ENCODE peak calls at places on chromosomes 5 and 9, in four cellular contexts. Y is AG08396; E is CD8-positive, alpha-beta memory T cell; H is stimulated activated CD8-positive, alpha-beta memory T cell treated with anti-CD3 and anti-CD28 coated beads, Interleukin-2, amount 100 ng/mL, for 48 hours. J is an unnamed sample.

GRCh38 chr5:178328826-178329225 is 96.2 kb upstream of the PHYKPL start:
- DNase-seq in Y (no peak), H (no peak), E (no peak), J (no peak)

GRCh38 chr5:141135030-141135717 is at the start of gene PCDHB5:
- DNase-seq in Y (peak; percentile 61), E (no peak), H (no peak), J (no peak)

GRCh38 chr9:132136151-132136892 is 25.5 kb upstream of the NTNG2 start:
- DNase-seq in E (no peak), Y (no peak), H (no peak), J (no peak)

GRCh38 chr5:172113036-172113435 is 75.0 kb downstream of the STK10 start:
- DNase-seq in E (peak; percentile 58), H (peak; percentile 66), Y (no peak), J (peak; percentile 92)

GRCh38 chr9:21802418-21803000 is at the start of gene MTAP:
- DNase-seq in Y (peak; percentile 92), E (peak; percentile 50), H (peak; percentile 58), J (peak; percentile 90)

GRCh38 chr9:68536876-68537490 is 3.7 kb downstream of the TMEM252 start:
- DNase-seq in Y (no peak), H (no peak), E (no peak), J (no peak)

GRCh38 chr9:34380511-34381315 is 4.0 kb upstream of the MYORG start:
- DNase-seq in H (peak; percentile 62), Y (peak; percentile 96), E (peak; percentile 72), J (no peak)

GRCh38 chr9:14349141-14349817 is 35.3 kb upstream of the NFIB start:
- DNase-seq in Y (no peak), H (no peak), E (no peak), J (no peak)

GRCh38 chr5:39164016-39164415 is 55.3 kb downstream of the FYB1 start:
- DNase-seq in Y (no peak), H (no peak), E (peak; percentile 27), J (peak; percentile 70)

GRCh38 chr5:31161772-31162171 is 31.7 kb upstream of the CDH6 start:
- DNase-seq in Y (no peak), E (no peak), H (no peak), J (no peak)

GRCh38 chr5:143908959-143909358 is 97.0 kb downstream of the HMHB1 start:
- DNase-seq in Y (no peak), H (no peak), E (no peak), J (no peak)

GRCh38 chr5:64566531-64566930 is 60.7 kb downstream of the RGS7BP start:
- DNase-seq in Y (no peak), H (no peak), E (no peak), J (no peak)

GRCh38 chr5:54703091-54703490 is 185.5 kb downstream of the SNX18 start:
- DNase-seq in H (no peak), Y (peak; percentile 67), E (no peak), J (no peak)

GRCh38 chr9:114282926-114283325 is 40.0 kb upstream of the ORM1 start:
- DNase-seq in H (no peak), E (no peak), Y (peak; percentile 74), J (peak; percentile 42)

GRCh38 chr5:165781703-165782102 is 2276.3 kb downstream of the MAT2B start:
- DNase-seq in Y (no peak), H (no peak), E (no peak), J (no peak)

GRCh38 chr5:18314192-18314778 is 680.0 kb downstream of the TAF11L14 start:
- DNase-seq in Y (peak; percentile 27), E (no peak), H (no peak), J (no peak)

GRCh38 chr9:5628183-5628529 is 751 bp upstream of the RIC1 start:
- DNase-seq in H (no peak), E (no peak), Y (no peak), J (no peak)

GRCh38 chr5:172123269-172123692 is 64.7 kb downstream of the STK10 start:
- DNase-seq in Y (peak; percentile 80), E (no peak), H (no peak), J (no peak)

GRCh38 chr9:138070815-138071214 is 193.2 kb downstream of the CACNA1B start:
- DNase-seq in Y (no peak), H (no peak), E (no peak), J (no peak)

GRCh38 chr5:466661-467310 is 23.8 kb downstream of the EXOC3 start:
- DNase-seq in E (no peak), Y (no peak), H (no peak), J (no peak)

GRCh38 chr9:93674580-93675335 is 98.4 kb downstream of the PHF2 start:
- DNase-seq in E (no peak), Y (no peak), H (no peak), J (peak; percentile 1)

GRCh38 chr5:27682600-27682999 is 644.2 kb upstream of the CDH9 start:
- DNase-seq in Y (no peak), H (no peak), E (no peak), J (no peak)

GRCh38 chr5:65066385-65066784 is 297.7 kb downstream of the CWC27 start:
- DNase-seq in E (no peak), Y (no peak), H (no peak), J (no peak)

GRCh38 chr9:124659099-124659659 is 111.9 kb downstream of the NR6A1 start:
- DNase-seq in E (no peak), Y (peak; percentile 84), H (peak; percentile 33), J (peak; percentile 75)

GRCh38 chr5:72280655-72281069 is 39.4 kb downstream of the MRPS27 start:
- DNase-seq in E (no peak), H (no peak), Y (peak; percentile 37), J (no peak)

GRCh38 chr9:103681435-103681834 is 412.7 kb upstream of the SMC2 start:
- DNase-seq in E (no peak), H (no peak), Y (no peak), J (no peak)

GRCh38 chr5:16245249-16245648 is 65.7 kb upstream of the MARCHF11 start:
- DNase-seq in Y (no peak), H (no peak), E (no peak), J (peak; percentile 31)

GRCh38 chr9:33165263-33166151 is 1.6 kb downstream of the B4GALT1 start:
- DNase-seq in E (peak; percentile 51), H (no peak), Y (no peak), J (peak; percentile 17)

GRCh38 chr5:170805666-170806065 is 22.1 kb downstream of the GABRP start:
- DNase-seq in Y (no peak), E (no peak), H (no peak), J (no peak)

GRCh38 chr5:145130996-145131395 is 704.1 kb downstream of the PRELID2 start:
- DNase-seq in H (no peak), Y (peak; percentile 4), E (no peak), J (no peak)

GRCh38 chr5:142654578-142655042 is 31.3 kb downstream of the FGF1 start:
- DNase-seq in H (no peak), Y (no peak), E (no peak), J (no peak)

GRCh38 chr9:8622871-8623270 is 823.3 kb upstream of the DMAC1 start:
- DNase-seq in E (no peak), H (no peak), Y (no peak), J (no peak)

GRCh38 chr5:94266170-94266569 is 352.2 kb downstream of the KIAA0825 start:
- DNase-seq in Y (no peak), E (no peak), H (no peak), J (no peak)

GRCh38 chr5:174996941-174997340 is 272.6 kb downstream of the MSX2 start:
- DNase-seq in E (no peak), H (no peak), Y (no peak), J (no peak)

GRCh38 chr9:133804199-133804598 is 66.0 kb upstream of the SARDH start:
- DNase-seq in E (no peak), H (no peak), Y (no peak), J (no peak)